ENCODE peak calls at places on chromosomes 13 and 19, in four cellular contexts. G is K562, V is HCT116, S is Panc1. U is an unnamed sample. For H3K36me3, the result is how much of the 10 kb centered on the place peaks cover.

GRCh38 chr19:3319643-3320353 is 46.6 kb upstream of the NFIC start:
- ATAC-seq in V (no peak), G (no peak), S (no peak), U (no peak)

GRCh38 chr19:46181386-46181774 is 33.3 kb downstream of the IGFL2 start:
- ATAC-seq in V (no peak), S (no peak), G (no peak), U (no peak)

GRCh38 chr13:31896427-31896826 is 135.1 kb upstream of the FRY start:
- ATAC-seq in G (no peak), S (no peak), V (no peak), U (peak)

GRCh38 chr19:948842-949496 is 23.1 kb downstream of the ARID3A start:
- ATAC-seq in S (no peak), G (no peak), V (peak), U (no peak)

GRCh38 chr13:23672616-23673015 is 102.4 kb downstream of the TNFRSF19 start:
- ATAC-seq in V (no peak), G (no peak), S (no peak), U (no peak)

GRCh38 chr13:25982908-25983307 is 68.9 kb downstream of the SHISA2 start:
- ATAC-seq in G (no peak), S (no peak), V (no peak), U (no peak)

GRCh38 chr19:45677351-45678230 is 9.6 kb downstream of the GIPR start:
- ATAC-seq in G (peak), S (peak), V (peak), U (no peak)

GRCh38 chr13:22455036-22455435 is 725.7 kb upstream of the SGCG start:
- ATAC-seq in S (no peak), V (no peak), G (no peak), U (no peak)

GRCh38 chr19:295687-296370 is 4.6 kb upstream of the PLPP2 start:
- ATAC-seq in S (no peak), V (no peak), G (no peak), U (peak)

GRCh38 chr13:90222758-90223157 is 1124.7 kb upstream of the MIR17HG start:
- ATAC-seq in G (no peak), S (no peak), V (no peak), U (no peak)

GRCh38 chr13:87535911-87536310 is 135.3 kb upstream of the SLITRK5 start:
- ATAC-seq in V (no peak), S (no peak), G (no peak), U (no peak)

GRCh38 chr13:45299194-45299593 is 41.8 kb downstream of the TPT1 start:
- ATAC-seq in V (peak), G (peak), S (no peak), U (no peak)

GRCh38 chr13:27194895-27195764 is 23.5 kb upstream of the USP12 start:
- ATAC-seq in S (peak), V (peak), G (peak), U (peak)

GRCh38 chr19:31518626-31519025 is 169.4 kb upstream of the TSHZ3 start:
- ATAC-seq in S (no peak), G (no peak), V (no peak), U (no peak)

GRCh38 chr13:112531263-112531794 is 56.6 kb downstream of the TUBGCP3 start:
- ATAC-seq in V (no peak), G (no peak), S (no peak), U (no peak)

GRCh38 chr13:35957996-35958395 is 173.2 kb downstream of the DCLK1 start:
- ATAC-seq in G (no peak), S (no peak), V (no peak), U (no peak)

DNA sequence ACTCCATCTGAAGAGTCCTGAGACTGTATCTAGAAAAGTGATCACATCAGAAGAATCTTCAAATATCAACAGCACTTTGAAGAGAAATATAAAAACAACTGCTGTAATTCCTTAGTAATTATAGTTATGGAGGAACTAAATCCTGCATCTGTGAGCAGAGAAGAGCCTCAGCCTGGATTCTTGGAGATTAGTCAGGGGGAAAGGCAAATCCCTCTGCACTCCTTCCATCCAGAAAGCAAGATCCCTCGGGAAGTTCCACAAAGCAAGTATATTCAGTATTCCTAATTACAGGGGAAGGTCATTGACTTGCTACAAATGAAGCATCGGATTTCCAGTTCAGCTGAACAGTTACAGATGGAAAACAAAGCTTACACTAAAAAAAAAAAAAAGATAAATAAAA is 256.6 kb upstream of the IPO5 start:
- ATAC-seq in V (no peak), G (no peak), S (no peak), U (no peak)
- TF ChIP-seq POLR2AphosphoS5 in V (no peak), G (no peak), S (no peak), U (no peak)

GRCh38 chr19:32673573-32673972 is 1.4 kb downstream of the ANKRD27 start:
- ATAC-seq in V (no peak), G (no peak), S (no peak), U (no peak)

GRCh38 chr19:32666084-32666483 is 8.9 kb downstream of the ANKRD27 start:
- ATAC-seq in G (no peak), S (no peak), V (no peak), U (no peak)

GRCh38 chr19:32671883-32672282 is 3.1 kb downstream of the ANKRD27 start:
- ATAC-seq in G (peak), S (no peak), V (no peak), U (no peak)

GRCh38 chr19:32674153-32674958 is 624 bp downstream of the ANKRD27 start:
- ATAC-seq in G (no peak), V (no peak), S (peak), U (no peak)

DNA sequence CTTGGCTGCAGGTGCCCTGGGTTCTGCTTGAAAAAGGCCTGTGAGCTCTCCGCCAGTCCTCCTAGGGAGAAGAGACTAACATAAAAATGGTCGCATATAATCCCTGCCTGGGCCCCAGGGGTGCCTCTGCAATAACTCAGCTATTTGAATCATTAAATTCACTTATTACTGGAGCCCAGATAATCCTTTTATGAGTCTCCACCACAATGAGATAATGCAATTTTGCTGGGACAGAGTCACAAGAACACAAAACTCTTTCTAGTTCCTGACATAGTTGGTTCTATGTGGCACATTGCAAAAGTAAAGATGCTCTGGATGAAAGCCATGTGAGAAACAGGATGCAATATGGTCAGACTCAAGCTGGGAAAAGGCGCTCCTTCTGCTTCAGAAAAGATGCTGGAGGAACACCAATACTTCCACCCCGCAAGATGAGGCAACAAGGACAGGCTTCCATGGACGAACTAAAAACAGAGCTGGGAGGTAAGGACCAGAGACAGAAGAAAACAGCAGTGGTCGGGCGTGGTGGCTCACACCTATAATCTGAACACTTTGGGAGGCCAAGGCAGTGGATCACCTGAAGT is 5.7 kb downstream of the ANKRD27 start:
- ATAC-seq in S (no peak), V (no peak), G (no peak), U (no peak)
- H3K36me3 ChIP-seq in S (under half), V (under half), G (under half), U (under half)

DNA sequence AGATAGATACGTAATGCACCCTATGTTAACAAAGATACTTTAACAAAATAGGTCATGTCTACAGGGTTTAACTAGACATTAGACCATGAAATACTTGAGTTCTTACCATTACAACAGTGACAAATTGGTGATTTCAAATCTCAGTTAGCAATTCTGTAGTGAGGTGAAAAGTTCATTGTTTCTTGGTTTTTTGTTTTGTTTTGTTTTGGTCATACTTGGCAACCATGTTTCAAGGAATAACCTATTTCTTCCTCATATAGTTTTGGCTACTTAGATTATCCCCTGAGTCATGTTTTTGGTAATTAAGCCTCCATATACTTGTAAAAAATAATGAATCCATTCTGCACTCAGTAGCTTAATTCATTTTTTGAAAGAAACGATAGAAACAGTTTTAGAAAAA is 1200.4 kb downstream of the DIAPH3 start:
- ATAC-seq in S (no peak), V (no peak), G (no peak), U (no peak)
- H3K27ac ChIP-seq in S (no peak), V (no peak), G (no peak), U (no peak)

GRCh38 chr13:20940083-20940482 is 37.5 kb upstream of the XPO4 start:
- ATAC-seq in V (no peak), S (no peak), G (no peak), U (no peak)

GRCh38 chr13:20945952-20946383 is 43.4 kb upstream of the XPO4 start:
- ATAC-seq in V (no peak), S (no peak), G (peak), U (no peak)

GRCh38 chr13:20942938-20943518 is 40.5 kb upstream of the XPO4 start:
- ATAC-seq in G (no peak), V (no peak), S (peak), U (no peak)

GRCh38 chr13:20939662-20940061 is 37.1 kb upstream of the XPO4 start:
- ATAC-seq in G (no peak), V (no peak), S (no peak), U (no peak)

GRCh38 chr13:20943519-20944012 is 41.0 kb upstream of the XPO4 start:
- ATAC-seq in S (peak), G (peak), V (peak), U (peak)
- TF ChIP-seq POLR2AphosphoS5 in S (no peak), G (no peak), V (no peak), U (peak)

U was measured in gastroesophageal sphincter.